ENCODE peak calls at places on chromosomes 2 and 18, in six cellular contexts. G is cardiac muscle cell, C is endodermal cell, U is spleen, J is osteoblast, S is MM.1S. X is an unnamed sample.

GRCh38 chr2:130332271-130333073 is 10.2 kb upstream of the IMP4 start:
- DNase-seq in S (peak; percentile 53), G (peak; percentile 86), U (peak; percentile 91), J (peak; percentile 97), C (peak; percentile 94), X (no peak)

GRCh38 chr2:203586151-203586550 is 51.0 kb upstream of the RAPH1 start:
- DNase-seq in U (no peak), G (no peak), C (no peak), S (no peak), J (no peak), X (no peak)

GRCh38 chr2:236237468-236238190 is 26.6 kb downstream of the ASB18 start:
- DNase-seq in G (peak; percentile 41), C (peak; percentile 77), J (peak; percentile 84), S (no peak), U (no peak), X (no peak)

GRCh38 chr2:3470856-3471737 is 48.2 kb downstream of the ADI1 start:
- DNase-seq in S (no peak), G (no peak), C (no peak), J (peak; percentile 76), U (peak; percentile 44), X (no peak)

GRCh38 chr18:52339891-52340371 is at the start of gene DCC:
- DNase-seq in U (no peak), J (no peak), G (peak; percentile 76), C (peak; percentile 88), S (peak; percentile 54), X (no peak)

GRCh38 chr2:152405206-152406118 is 70.5 kb downstream of the FMNL2 start:
- DNase-seq in G (no peak), U (no peak), S (no peak), C (no peak), J (no peak), X (no peak)

GRCh38 chr2:64655873-64656272 is 2.2 kb upstream of the SERTAD2 start:
- DNase-seq in G (no peak), S (peak; percentile 64), J (no peak), C (no peak), U (no peak), X (no peak)

GRCh38 chr2:74261204-74261864 is 62.9 kb downstream of the MTHFD2 start:
- DNase-seq in J (peak; percentile 88), U (no peak), G (peak; percentile 64), S (no peak), C (peak; percentile 97), X (no peak)

GRCh38 chr18:65547046-65547445 is 203.8 kb upstream of the CDH7 start:
- DNase-seq in C (no peak), J (no peak), S (no peak), G (no peak), U (no peak), X (no peak)

GRCh38 chr18:50079571-50080295 is 115.2 kb downstream of the MYO5B start:
- DNase-seq in U (no peak), C (peak; percentile 11), G (no peak), S (no peak), J (no peak), X (no peak)

GRCh38 chr18:79070486-79070885 is 1.3 kb downstream of the ATP9B start:
- DNase-seq in J (no peak), C (peak; percentile 5), S (no peak), G (no peak), U (no peak), X (no peak)

GRCh38 chr2:144304127-144304665 is 215.7 kb downstream of the ZEB2 start:
- DNase-seq in S (no peak), U (no peak), G (no peak), C (no peak), J (no peak), X (no peak)

GRCh38 chr2:42967959-42968674 is 175.7 kb upstream of the HAAO start:
- DNase-seq in S (no peak), U (peak; percentile 74), C (peak; percentile 50), G (no peak), J (peak; percentile 95), X (no peak)

GRCh38 chr2:167550448-167550847 is 662.2 kb downstream of the XIRP2 start:
- DNase-seq in G (peak; percentile 46), U (no peak), J (no peak), S (peak; percentile 36), C (no peak), X (no peak)

GRCh38 chr18:23316986-23317385 is 136.1 kb upstream of the RIOK3 start:
- DNase-seq in J (no peak), C (peak; percentile 20), U (no peak), S (no peak), G (no peak), X (no peak)

GRCh38 chr18:68667121-68667520 is 47.8 kb downstream of the TMX3 start:
- DNase-seq in S (no peak), G (no peak), C (no peak), U (no peak), J (no peak), X (no peak)

GRCh38 chr2:137928547-137929503 is 35.4 kb upstream of the HNMT start:
- DNase-seq in C (no peak), G (peak; percentile 66), U (no peak), S (no peak), J (no peak), X (no peak)

GRCh38 chr2:147843421-147843863 is 1.4 kb upstream of the ACVR2A start:
- DNase-seq in U (no peak), G (no peak), S (no peak), C (no peak), J (no peak), X (no peak)

GRCh38 chr18:75247041-75247551 is 36.5 kb downstream of the TSHZ1 start:
- DNase-seq in C (no peak), U (no peak), S (no peak), J (peak; percentile 88), G (no peak), X (no peak)

GRCh38 chr18:10455726-10456453 is 1.5 kb downstream of the APCDD1 start:
- DNase-seq in J (no peak), S (no peak), G (no peak), C (peak; percentile 64), U (no peak), X (no peak)
- H3K4me3 ChIP-seq in J (no peak overlapping the region), S (no peak overlapping the region), G (peak overlapping the region; percentile 85), C (peak overlapping the region; percentile 81), U (peak overlapping the region; percentile 43), X (no peak overlapping the region)

GRCh38 chr18:58541137-58541788 is 87.6 kb downstream of the ALPK2 start:
- DNase-seq in S (peak; percentile 44), J (no peak), C (peak; percentile 85), U (no peak), G (no peak), X (no peak)
- TF ChIP-seq CTCF in S (peak; percentile 45), J (peak; percentile 26), C (peak; percentile 68), U (no peak), G (peak; percentile 15), X (peak; percentile 53)

DNA sequence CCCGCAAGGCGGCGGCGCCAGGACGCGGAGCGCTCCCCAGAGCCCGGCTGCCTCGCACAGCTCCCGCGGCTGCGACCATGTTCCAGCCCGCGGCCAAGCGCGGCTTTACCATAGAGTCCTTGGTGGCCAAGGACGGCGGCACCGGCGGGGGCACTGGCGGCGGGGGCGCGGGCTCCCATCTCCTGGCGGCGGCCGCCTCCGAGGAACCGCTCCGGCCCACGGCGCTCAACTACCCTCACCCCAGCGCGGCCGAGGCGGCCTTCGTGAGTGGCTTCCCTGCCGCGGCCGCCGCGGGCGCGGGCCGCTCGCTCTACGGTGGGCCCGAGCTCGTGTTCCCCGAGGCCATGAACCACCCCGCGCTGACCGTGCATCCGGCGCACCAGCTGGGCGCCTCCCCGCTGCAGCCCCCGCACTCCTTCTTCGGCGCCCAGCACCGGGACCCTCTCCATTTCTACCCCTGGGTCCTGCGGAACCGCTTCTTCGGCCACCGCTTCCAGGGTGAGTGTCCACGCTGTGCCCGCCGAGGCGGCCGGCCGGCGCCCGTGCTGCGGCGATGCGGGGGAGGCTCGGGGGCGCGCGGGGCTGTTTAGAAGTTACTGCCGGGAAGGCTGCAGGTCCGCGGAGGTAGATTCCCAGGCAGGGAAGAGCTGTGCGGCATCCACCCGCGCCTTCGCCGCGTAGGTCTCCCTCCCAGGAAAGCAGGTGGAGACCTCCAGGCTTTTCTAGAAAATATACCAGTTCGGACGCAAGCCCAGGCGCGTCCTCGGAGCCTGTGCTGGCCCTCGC is 749 bp downstream of the EMX1 start:
- DNase-seq in J (peak; percentile 89), C (peak; percentile 84), G (peak; percentile 39), U (peak; percentile 76), S (no peak), X (no peak)
- H3K4me3 ChIP-seq in J (no peak overlapping the region), C (peak overlapping the region; percentile 35), G (peak overlapping the region; percentile 19), U (peak overlapping the region; percentile 46), S (no peak overlapping the region), X (peak overlapping the region; percentile 7)

GRCh38 chr2:85769236-85769986 is 15.6 kb downstream of the ATOH8 start:
- DNase-seq in G (peak; percentile 44), S (no peak), U (no peak), J (peak; percentile 80), C (peak; percentile 78), X (no peak)
- TF ChIP-seq CTCF in G (peak; percentile 35), S (peak; percentile 31), U (no peak), J (peak; percentile 31), C (peak; percentile 83), X (peak; percentile 45)

DNA sequence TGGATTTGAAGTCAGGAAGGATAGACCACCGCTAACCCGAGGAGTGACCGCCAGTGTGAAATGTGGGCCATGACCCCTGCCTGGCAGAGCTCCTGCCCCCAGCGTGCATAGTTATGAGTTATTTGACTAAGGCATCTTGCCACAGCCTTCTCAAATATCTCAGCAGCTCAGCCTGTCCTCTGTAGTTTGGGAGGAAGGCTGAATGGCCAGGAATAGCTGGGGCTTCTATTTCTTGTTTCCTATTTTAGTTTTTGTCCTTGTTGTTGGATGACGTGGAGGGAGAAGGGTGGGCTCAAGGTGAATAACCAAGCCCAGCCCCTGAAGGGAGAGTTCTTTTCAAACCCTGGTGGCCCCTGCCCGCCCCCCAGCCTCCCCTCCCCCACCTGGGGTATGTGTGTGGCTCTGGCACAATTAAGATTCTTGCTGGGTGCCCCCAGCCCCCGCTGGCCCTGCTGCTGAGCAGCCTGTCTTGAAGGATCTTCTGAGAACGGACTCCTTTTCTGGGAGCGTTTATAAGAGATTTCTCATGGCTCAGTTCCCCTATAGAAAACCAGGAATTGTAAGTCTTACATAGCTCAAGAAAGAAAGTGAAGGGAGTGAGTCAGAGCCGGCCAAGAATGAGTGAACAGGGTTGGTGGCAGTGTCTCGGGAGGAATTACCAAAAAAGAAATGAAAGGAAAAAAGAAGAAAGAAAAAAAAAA is 157.4 kb downstream of the GLI2 start:
- DNase-seq in G (peak; percentile 74), C (no peak), S (no peak), J (peak; percentile 92), U (no peak), X (no peak)
- H3K4me3 ChIP-seq in G (no peak overlapping the region), C (no peak overlapping the region), S (no peak overlapping the region), J (peak overlapping the region; percentile 50), U (no peak overlapping the region), X (no peak overlapping the region)

DNA sequence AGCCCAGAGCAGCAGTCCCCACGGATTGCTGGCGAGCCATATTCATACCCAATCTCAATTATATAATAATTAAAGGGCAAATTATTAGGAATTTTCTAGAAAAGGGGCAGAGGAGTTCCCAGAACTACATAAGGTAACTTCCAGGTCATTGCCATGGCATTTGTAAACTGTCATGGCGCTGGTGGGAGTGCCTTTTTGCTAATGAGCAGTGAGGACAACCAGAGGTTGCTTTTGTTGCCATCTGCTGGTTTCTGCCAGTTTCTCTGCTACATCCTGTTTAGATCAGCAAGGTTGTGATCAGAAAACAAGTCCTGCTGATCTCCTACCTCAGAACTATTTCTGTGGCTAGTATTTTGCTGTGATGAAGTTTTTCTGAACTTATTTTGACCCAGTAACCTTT is 159.8 kb upstream of the PIEZO2 start:
- DNase-seq in S (peak; percentile 57), U (no peak), J (no peak), G (no peak), C (peak; percentile 72), X (peak; percentile 12)
- TF ChIP-seq CTCF in S (peak; percentile 39), U (no peak), J (peak; percentile 43), G (peak; percentile 29), C (peak; percentile 53), X (peak; percentile 44)